ENCODE peak calls at places on chromosomes 4 and X, in ten cellular contexts. A, J, Q, I, Z, C, K, O, H and X are unnamed samples.

GRCh38 chrX:46477435-46477834 is 67.8 kb downstream of the ZNF674 start:
- DNase-seq in A (no peak), J (no peak), Q (no peak), I (no peak), Z (no peak), C (no peak), K (no peak), O (peak), H (no peak), X (no peak)

GRCh38 chr4:87911252-87911774 is 64.2 kb upstream of the SPP1 start:
- DNase-seq in A (no peak), J (no peak), Q (no peak), I (no peak), Z (no peak), C (no peak), K (peak), O (no peak), H (no peak), X (no peak)

GRCh38 chr4:38815879-38816782 is 11.5 kb upstream of the TLR1 start:
- DNase-seq in A (no peak), J (peak), Q (no peak), I (no peak), Z (no peak), C (no peak), K (no peak), O (no peak), H (no peak), X (no peak)

GRCh38 chr4:139633661-139634060 is 32.0 kb upstream of the MGST2 start:
- DNase-seq in A (no peak), J (peak), Q (peak), I (no peak), Z (no peak), C (no peak), K (peak), O (peak), H (no peak), X (peak)

GRCh38 chrX:132836471-132836870 is 122.0 kb downstream of the HS6ST2 start:
- DNase-seq in A (no peak), J (no peak), Q (no peak), I (no peak), Z (no peak), C (no peak), K (no peak), O (no peak), H (no peak), X (no peak)

GRCh38 chr4:82201805-82202636 is 171.8 kb downstream of the HNRNPD start:
- DNase-seq in A (peak), J (peak), Q (peak), I (peak), Z (no peak), C (peak), K (no peak), O (peak), H (no peak), X (no peak)

GRCh38 chrX:65920620-65921019 is 119.3 kb downstream of the VSIG4 start:
- DNase-seq in A (no peak), J (peak), Q (no peak), I (no peak), Z (no peak), C (peak), K (no peak), O (no peak), H (no peak), X (no peak)

GRCh38 chr4:101019313-101019712 is 328.0 kb downstream of the PPP3CA start:
- DNase-seq in A (no peak), J (no peak), Q (no peak), I (no peak), Z (no peak), C (no peak), K (no peak), O (no peak), H (no peak), X (no peak)

GRCh38 chrX:72274526-72274925 is 2.5 kb downstream of the RPS4X start:
- DNase-seq in A (no peak), J (no peak), Q (no peak), I (no peak), Z (no peak), C (no peak), K (no peak), O (no peak), H (no peak), X (no peak)

GRCh38 chr4:32789026-32789608 is 2068.9 kb downstream of the PCDH7 start:
- DNase-seq in A (no peak), J (peak), Q (no peak), I (no peak), Z (no peak), C (no peak), K (no peak), O (peak), H (no peak), X (no peak)

GRCh38 chr4:103207673-103208072 is 9.5 kb upstream of the CENPE start:
- DNase-seq in A (no peak), J (no peak), Q (no peak), I (no peak), Z (no peak), C (no peak), K (peak), O (no peak), H (no peak), X (no peak)

GRCh38 chr4:20203508-20203907 is 48.2 kb upstream of the SLIT2 start:
- DNase-seq in A (no peak), J (peak), Q (no peak), I (no peak), Z (peak), C (no peak), K (no peak), O (peak), H (no peak), X (no peak)

GRCh38 chrX:153423652-153424051 is 12.4 kb downstream of the ZFP92 start:
- DNase-seq in A (no peak), J (no peak), Q (no peak), I (no peak), Z (no peak), C (no peak), K (no peak), O (no peak), H (no peak), X (no peak)

GRCh38 chr4:2042207-2042946 is 16.8 kb upstream of the NAT8L start:
- DNase-seq in A (no peak), J (no peak), Q (no peak), I (no peak), Z (no peak), C (peak), K (peak), O (peak), H (no peak), X (peak)

GRCh38 chr4:99629962-99630554 is 27.6 kb downstream of the C4orf54 start:
- DNase-seq in A (no peak), J (peak), Q (no peak), I (no peak), Z (no peak), C (no peak), K (no peak), O (no peak), H (no peak), X (no peak)

GRCh38 chr4:6782147-6782845 is at the start of gene KIAA0232:
- DNase-seq in A (peak), J (peak), Q (peak), I (peak), Z (peak), C (peak), K (peak), O (peak), H (peak), X (peak)

GRCh38 chr4:89625599-89626293 is 211.2 kb downstream of the SNCA start:
- DNase-seq in A (no peak), J (no peak), Q (no peak), I (no peak), Z (no peak), C (no peak), K (no peak), O (no peak), H (no peak), X (no peak)

GRCh38 chr4:169243808-169244207 is 26.9 kb downstream of the SH3RF1 start:
- DNase-seq in A (no peak), J (no peak), Q (no peak), I (no peak), Z (no peak), C (no peak), K (no peak), O (peak), H (no peak), X (peak)

GRCh38 chrX:38817004-38817703 is 15.9 kb downstream of the MID1IP1 start:
- DNase-seq in A (no peak), J (peak), Q (no peak), I (peak), Z (no peak), C (peak), K (peak), O (peak), H (no peak), X (no peak)

GRCh38 chr4:131366724-131367123 is 1782.4 kb upstream of the PCDH10 start:
- DNase-seq in A (no peak), J (no peak), Q (no peak), I (no peak), Z (no peak), C (no peak), K (no peak), O (no peak), H (no peak), X (no peak)

GRCh38 chrX:120604359-120604782 is 470 bp downstream of the MCTS1 start:
- DNase-seq in A (no peak), J (peak), Q (peak), I (no peak), Z (peak), C (no peak), K (no peak), O (peak), H (no peak), X (peak)

GRCh38 chr4:187174749-187175148 is 451.1 kb upstream of the FAT1 start:
- DNase-seq in A (no peak), J (no peak), Q (no peak), I (no peak), Z (no peak), C (no peak), K (no peak), O (no peak), H (no peak), X (no peak)

GRCh38 chrX:336227-336626 is 17.6 kb upstream of the GTPBP6 start:
- DNase-seq in A (no peak), J (no peak), Q (no peak), I (no peak), Z (no peak), C (no peak), K (no peak), O (no peak), H (no peak), X (no peak)

GRCh38 chrX:1261285-1261684 is 7.3 kb upstream of the CSF2RA start:
- DNase-seq in A (no peak), J (no peak), Q (no peak), I (no peak), Z (no peak), C (no peak), K (no peak), O (no peak), H (no peak), X (no peak)

GRCh38 chr4:77827343-77827742 is 8.2 kb upstream of the CNOT6L start:
- DNase-seq in A (no peak), J (no peak), Q (no peak), I (no peak), Z (no peak), C (no peak), K (no peak), O (no peak), H (no peak), X (no peak)

GRCh38 chrX:71181558-71181909 is 36.9 kb downstream of the NLGN3 start:
- DNase-seq in A (peak), J (no peak), Q (peak), I (no peak), Z (peak), C (no peak), K (no peak), O (peak), H (no peak), X (no peak)

GRCh38 chr4:6773106-6773505 is 9.4 kb upstream of the KIAA0232 start:
- DNase-seq in A (no peak), J (no peak), Q (no peak), I (no peak), Z (no peak), C (no peak), K (no peak), O (peak), H (no peak), X (no peak)

GRCh38 chr4:147518846-147519767 is 38.2 kb downstream of the EDNRA start:
- DNase-seq in A (no peak), J (peak), Q (peak), I (peak), Z (no peak), C (peak), K (peak), O (peak), H (no peak), X (no peak)

GRCh38 chrX:40174594-40175415 is 77.0 kb upstream of the BCOR start:
- DNase-seq in A (no peak), J (no peak), Q (peak), I (no peak), Z (no peak), C (peak), K (no peak), O (peak), H (no peak), X (peak)

GRCh38 chrX:67724359-67725110 is 180.7 kb downstream of the AR start:
- DNase-seq in A (no peak), J (no peak), Q (no peak), I (no peak), Z (no peak), C (no peak), K (no peak), O (peak), H (no peak), X (no peak)

GRCh38 chrX:124098089-124098488 is 136.6 kb downstream of the STAG2 start:
- DNase-seq in A (no peak), J (peak), Q (no peak), I (peak), Z (peak), C (no peak), K (no peak), O (peak), H (no peak), X (peak)

GRCh38 chrX:15349046-15349445 is 13.7 kb upstream of the PIGA start:
- DNase-seq in A (no peak), J (peak), Q (peak), I (peak), Z (no peak), C (peak), K (peak), O (peak), H (no peak), X (peak)

GRCh38 chrX:111445485-111445884 is 33.5 kb upstream of the DCX start:
- DNase-seq in A (no peak), J (peak), Q (peak), I (peak), Z (peak), C (peak), K (no peak), O (peak), H (no peak), X (peak)